ENCODE peak calls at places on chromosomes 7 and 10, in four cellular contexts. Q is upper lobe of right lung; R is CD8-positive, alpha-beta memory T cell; N is neural progenitor cell. K is an unnamed sample.

GRCh38 chr7:94396044-94396443 is 1.3 kb downstream of the COL1A2 start:
- DNase-seq in Q (no peak), R (no peak), N (peak; percentile 1), K (no peak)

GRCh38 chr7:106108988-106109387 is 3.1 kb downstream of the SYPL1 start:
- DNase-seq in Q (no peak), R (no peak), N (peak; percentile 6), K (no peak)

GRCh38 chr10:12088919-12089318 is 20.2 kb downstream of the DHTKD1 start:
- DNase-seq in Q (peak; percentile 46), R (no peak), N (no peak), K (no peak)

GRCh38 chr7:3754488-3755365 is 453.7 kb downstream of the SDK1 start:
- DNase-seq in Q (no peak), R (no peak), N (peak; percentile 55), K (no peak)

GRCh38 chr7:154699421-154699820 is 303.5 kb downstream of the PAXIP1 start:
- DNase-seq in Q (no peak), R (no peak), N (no peak), K (no peak)

GRCh38 chr10:28569506-28570159 is 36.7 kb downstream of the WAC start:
- DNase-seq in Q (no peak), R (no peak), N (no peak), K (no peak)

GRCh38 chr7:147639037-147639436 is 951.5 kb upstream of the C7orf33 start:
- DNase-seq in Q (no peak), R (no peak), N (peak; percentile 6), K (no peak)

GRCh38 chr7:21338728-21339164 is 89.1 kb upstream of the SP4 start:
- DNase-seq in Q (no peak), R (no peak), N (no peak), K (no peak)

GRCh38 chr10:97851341-97852001 is 1.8 kb downstream of the GOLGA7B start:
- DNase-seq in Q (peak; percentile 77), R (no peak), N (no peak), K (peak; percentile 52)

GRCh38 chr7:102119213-102119651 is 167.4 kb upstream of the SH2B2 start:
- DNase-seq in Q (no peak), R (no peak), N (no peak), K (peak; percentile 34)

GRCh38 chr10:28343987-28344895 is 41.4 kb upstream of the MPP7 start:
- DNase-seq in Q (no peak), R (no peak), N (no peak), K (no peak)

GRCh38 chr7:66952343-66953043 is 31.5 kb downstream of the TMEM248 start:
- DNase-seq in Q (no peak), R (no peak), N (no peak), K (peak; percentile 55)

GRCh38 chr7:79090543-79090942 is 362.9 kb downstream of the MAGI2 start:
- DNase-seq in Q (no peak), R (no peak), N (no peak), K (no peak)

GRCh38 chr10:109992485-109992884 is 15.3 kb upstream of the ADD3 start:
- DNase-seq in Q (no peak), R (no peak), N (no peak), K (no peak)

GRCh38 chr10:99631496-99631895 is 11.3 kb upstream of the SLC25A28 start:
- DNase-seq in Q (no peak), R (no peak), N (no peak), K (no peak)

GRCh38 chr7:29350351-29350750 is 155.8 kb downstream of the CHN2 start:
- DNase-seq in Q (no peak), R (no peak), N (no peak), K (no peak)

GRCh38 chr10:49552277-49552676 is 13.4 kb upstream of the ERCC6 start:
- DNase-seq in Q (no peak), R (no peak), N (no peak), K (no peak)

GRCh38 chr10:88474884-88475844 is 108.0 kb downstream of the RNLS start:
- DNase-seq in Q (no peak), R (no peak), N (no peak), K (no peak)

GRCh38 chr10:124239666-124240065 is 146.3 kb upstream of the CHST15 start:
- DNase-seq in Q (no peak), R (no peak), N (no peak), K (no peak)

GRCh38 chr7:77537136-77537594 is at the start of gene PTPN12:
- DNase-seq in Q (no peak), R (no peak), N (no peak), K (no peak)

GRCh38 chr10:78817361-78817760 is 251.4 kb upstream of the ZMIZ1 start:
- DNase-seq in Q (no peak), R (no peak), N (no peak), K (no peak)

GRCh38 chr10:22253578-22253882 is 35.7 kb upstream of the EBLN1 start:
- DNase-seq in Q (peak; percentile 79), R (no peak), N (peak; percentile 72), K (peak; percentile 89)

GRCh38 chr7:38908759-38909335 is at the start of gene VPS41:
- DNase-seq in Q (peak; percentile 87), R (peak; percentile 73), N (peak; percentile 82), K (peak; percentile 93)

GRCh38 chr7:64183827-64184372 is 23.1 kb upstream of the ZNF735 start:
- DNase-seq in Q (no peak), R (no peak), N (no peak), K (no peak)

GRCh38 chr7:64182036-64182790 is 24.8 kb upstream of the ZNF735 start:
- DNase-seq in Q (no peak), R (no peak), N (no peak), K (no peak)

GRCh38 chr7:64181586-64181985 is 25.4 kb upstream of the ZNF735 start:
- DNase-seq in Q (no peak), R (no peak), N (no peak), K (no peak)

GRCh38 chr7:64184376-64184775 is 22.6 kb upstream of the ZNF735 start:
- DNase-seq in Q (no peak), R (no peak), N (no peak), K (no peak)

DNA sequence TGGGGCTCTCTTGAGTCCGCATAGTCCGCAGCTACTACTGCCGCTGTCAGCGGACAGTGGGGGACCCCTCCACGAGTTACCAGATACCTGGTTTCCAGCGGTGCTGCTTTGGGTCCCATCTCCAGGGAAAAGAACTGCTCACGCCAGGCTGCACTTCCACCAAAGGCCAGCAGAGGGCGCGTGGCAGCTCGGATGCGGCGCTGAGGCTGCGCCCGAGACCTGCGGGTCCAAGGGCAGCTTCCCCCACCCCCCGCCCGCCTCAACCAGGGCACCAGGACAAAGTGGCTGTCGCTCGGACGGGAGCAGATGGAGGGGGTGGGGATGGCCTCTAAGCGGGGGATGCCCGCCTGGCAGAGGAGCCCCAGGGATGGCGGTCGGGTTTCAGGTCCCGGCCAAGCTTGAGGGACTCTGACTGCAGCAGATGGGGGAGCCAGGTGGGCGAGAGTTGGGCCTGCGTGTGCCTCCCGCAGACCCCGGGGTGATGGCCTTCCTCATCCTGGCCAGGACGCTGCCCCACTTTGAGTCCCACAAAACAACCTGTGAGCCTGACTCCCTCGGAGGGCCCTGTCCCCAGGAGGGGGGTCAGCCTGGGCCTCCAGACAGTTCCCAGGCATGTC is 23.8 kb upstream of the ZNF735 start:
- DNase-seq in Q (no peak), R (peak; percentile 33), N (no peak), K (no peak)
- H3K9me3 ChIP-seq in Q (no peaks in the 10 kb centered on the region), R (no peaks in the 10 kb centered on the region), N (peaks cover 26% of the 10 kb centered on the region), K (peaks cover 23% of the 10 kb centered on the region)

GRCh38 chr10:130265542-130265941 is 129.4 kb downstream of the GLRX3 start:
- DNase-seq in Q (no peak), R (no peak), N (no peak), K (no peak)
- H3K9me3 ChIP-seq in Q (no peaks in the 10 kb centered on the region), R (no peaks in the 10 kb centered on the region), N (no peaks in the 10 kb centered on the region), K (no peaks in the 10 kb centered on the region)

GRCh38 chr10:94626476-94626875 is 57.1 kb upstream of the CYP2C18 start:
- DNase-seq in Q (no peak), R (no peak), N (no peak), K (no peak)
- H3K9me3 ChIP-seq in Q (no peaks in the 10 kb centered on the region), R (no peaks in the 10 kb centered on the region), N (no peaks in the 10 kb centered on the region), K (no peaks in the 10 kb centered on the region)

GRCh38 chr7:64431838-64432237 is 118.1 kb downstream of the ZNF736 start:
- DNase-seq in Q (no peak), R (no peak), N (no peak), K (no peak)
- H3K9me3 ChIP-seq in Q (peaks cover 8% of the 10 kb centered on the region), R (no peaks in the 10 kb centered on the region), N (peaks cover 23% of the 10 kb centered on the region), K (peaks cover 21% of the 10 kb centered on the region)

GRCh38 chr7:157558061-157558460 is 221.3 kb downstream of the DNAJB6 start:
- DNase-seq in Q (peak; percentile 61), R (no peak), N (no peak), K (peak; percentile 67)
- H3K9me3 ChIP-seq in Q (no peaks in the 10 kb centered on the region), R (no peaks in the 10 kb centered on the region), N (no peaks in the 10 kb centered on the region), K (no peaks in the 10 kb centered on the region)

DNA sequence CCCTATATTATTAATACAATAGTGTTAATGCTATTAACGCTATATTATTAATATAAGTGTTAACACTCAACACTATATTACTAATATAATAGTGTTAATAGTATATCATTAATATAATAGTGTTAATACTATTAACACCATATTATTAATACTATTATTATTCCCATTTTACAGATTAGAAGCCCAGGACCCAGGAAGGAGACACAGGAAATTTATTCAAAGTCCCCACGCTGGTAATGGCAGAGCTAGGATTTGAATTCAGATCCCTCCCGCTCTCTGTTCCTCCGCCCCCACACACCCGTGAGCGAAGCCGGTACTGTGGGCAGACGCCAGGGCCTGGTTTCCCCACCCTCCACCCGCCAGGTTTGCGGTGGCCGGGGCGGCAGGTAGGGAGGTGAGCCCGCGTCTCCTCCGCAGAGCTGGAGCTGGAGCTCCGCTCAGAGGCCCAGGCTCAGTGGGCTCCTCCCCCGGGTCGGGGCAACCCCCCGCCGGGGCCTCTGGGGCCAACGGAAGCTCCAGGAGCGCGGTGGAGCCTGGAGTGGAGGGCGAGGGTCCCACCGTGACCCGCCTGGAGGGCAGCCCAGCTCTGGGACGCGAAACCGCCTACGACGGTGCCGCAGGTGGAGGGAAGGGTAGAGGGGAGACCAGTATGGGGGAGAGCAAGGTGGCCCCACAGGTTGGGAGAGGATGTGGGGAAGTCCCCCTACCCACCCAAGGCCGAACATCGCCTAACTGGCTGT is at the start of gene TMEM225B:
- DNase-seq in Q (no peak), R (no peak), N (no peak), K (no peak)
- H3K9me3 ChIP-seq in Q (no peaks in the 10 kb centered on the region), R (no peaks in the 10 kb centered on the region), N (peaks cover 10% of the 10 kb centered on the region), K (no peaks in the 10 kb centered on the region)

GRCh38 chr7:145382762-145383161 is 546.9 kb upstream of the TPK1 start:
- DNase-seq in Q (no peak), R (no peak), N (no peak), K (no peak)
- H3K9me3 ChIP-seq in Q (peaks cover 3% of the 10 kb centered on the region), R (no peaks in the 10 kb centered on the region), N (no peaks in the 10 kb centered on the region), K (peaks cover 28% of the 10 kb centered on the region)